ENCODE peak calls at places on chromosomes 6 and 20, in nine cellular contexts. Q is ACHN; J is left ventricle myocardium inferior; A is brain microvascular endothelial cell; G is neural progenitor cell; W is activated CD4-positive, CD25-positive, alpha-beta regulatory T cell treated with anti-CD3 and anti-CD28 coated beads, Interleukin-2, amount 50 U/mL, for 16 hours; D is T-cell; Y is HEK293T; N is prostate gland. H is an unnamed sample.
A peak's percentile ranks its signal among the peaks of the same experiment; 100 is the strongest.

GRCh38 chr20:61801065-61801360 is 264.7 kb downstream of the TAF4 start:
- DNase-seq in Q (no peak), J (no peak), A (no peak), G (no peak), W (no peak), D (no peak), Y (no peak), N (no peak), H (no peak)

GRCh38 chr6:148867851-148868250 is 121.0 kb downstream of the UST start:
- DNase-seq in Q (no peak), J (no peak), A (no peak), G (no peak), W (no peak), D (no peak), Y (no peak), N (no peak), H (no peak)

GRCh38 chr6:6002005-6002808 is 4.5 kb downstream of the NRN1 start:
- DNase-seq in Q (no peak), J (no peak), A (no peak), G (peak; percentile 68), W (no peak), D (no peak), Y (no peak), N (no peak), H (no peak)

GRCh38 chr20:32893878-32894483 is 35.3 kb downstream of the EFCAB8 start:
- DNase-seq in Q (peak; percentile 21), J (no peak), A (peak; percentile 13), G (peak; percentile 75), W (no peak), D (no peak), Y (peak; percentile 59), N (no peak), H (peak; percentile 3)

GRCh38 chr20:14925286-14925685 is 587.9 kb upstream of the FLRT3 start:
- DNase-seq in Q (no peak), J (no peak), A (peak; percentile 6), G (no peak), W (no peak), D (no peak), Y (no peak), N (no peak), H (peak; percentile 19)

GRCh38 chr6:155038104-155038503 is 43.0 kb downstream of the TIAM2 start:
- DNase-seq in Q (no peak), J (no peak), A (no peak), G (no peak), W (no peak), D (no peak), Y (no peak), N (no peak), H (no peak)

GRCh38 chr6:72944660-72945059 is 280.6 kb downstream of the KHDC1L start:
- DNase-seq in Q (no peak), J (no peak), A (no peak), G (no peak), W (no peak), D (no peak), Y (no peak), N (no peak), H (no peak)

GRCh38 chr6:30864325-30864724 is 20.0 kb upstream of the DDR1 start:
- DNase-seq in Q (no peak), J (no peak), A (no peak), G (no peak), W (no peak), D (no peak), Y (no peak), N (no peak), H (no peak)

H was measured in astrocyte of the spinal cord.